ENCODE peak calls at places on chromosomes 11 and 22, in six cellular contexts. One of them, this sample, is unnamed.

GRCh38 chr22:50007057-50007511 is 5.5 kb downstream of the IL17REL start:
- DNase-seq in uterus: no peak
- DNase-seq in dorsolateral prefrontal cortex: no peak
- DNase-seq in A549: no peak
- DNase-seq in psoas muscle: no peak
- DNase-seq in cardiac muscle cell: no peak
- DNase-seq in this sample: no peak

GRCh38 chr11:65078151-65078550 is 5.7 kb downstream of the CDCA5 start:
- DNase-seq in uterus: no peak
- DNase-seq in dorsolateral prefrontal cortex: no peak
- DNase-seq in A549: peak; percentile 69
- DNase-seq in psoas muscle: no peak
- DNase-seq in cardiac muscle cell: peak; percentile 40
- DNase-seq in this sample: no peak

GRCh38 chr22:38882972-38883622 is 11.1 kb upstream of the CBX6 start:
- DNase-seq in uterus: no peak
- DNase-seq in dorsolateral prefrontal cortex: no peak
- DNase-seq in A549: no peak
- DNase-seq in psoas muscle: no peak
- DNase-seq in cardiac muscle cell: no peak
- DNase-seq in this sample: no peak

GRCh38 chr11:130129922-130130321 is 29.7 kb upstream of the ST14 start:
- DNase-seq in uterus: no peak
- DNase-seq in dorsolateral prefrontal cortex: no peak
- DNase-seq in A549: no peak
- DNase-seq in psoas muscle: no peak
- DNase-seq in cardiac muscle cell: no peak
- DNase-seq in this sample: peak; percentile 46

GRCh38 chr22:46425011-46425410 is 89.5 kb downstream of the TRMU start:
- DNase-seq in uterus: no peak
- DNase-seq in dorsolateral prefrontal cortex: no peak
- DNase-seq in A549: no peak
- DNase-seq in psoas muscle: no peak
- DNase-seq in cardiac muscle cell: peak; percentile 11
- DNase-seq in this sample: no peak

GRCh38 chr22:23822101-23822671 is 16.6 kb downstream of the DERL3 start:
- DNase-seq in uterus: no peak
- DNase-seq in dorsolateral prefrontal cortex: no peak
- DNase-seq in A549: no peak
- DNase-seq in psoas muscle: no peak
- DNase-seq in cardiac muscle cell: no peak
- DNase-seq in this sample: no peak

GRCh38 chr22:47199949-47200272 is 437.5 kb downstream of the TBC1D22A start:
- DNase-seq in uterus: no peak
- DNase-seq in dorsolateral prefrontal cortex: no peak
- DNase-seq in A549: no peak
- DNase-seq in psoas muscle: no peak
- DNase-seq in cardiac muscle cell: no peak
- DNase-seq in this sample: no peak

GRCh38 chr22:45948081-45948648 is 28.8 kb downstream of the WNT7B start:
- DNase-seq in uterus: no peak
- DNase-seq in dorsolateral prefrontal cortex: no peak
- DNase-seq in A549: no peak
- DNase-seq in psoas muscle: no peak
- DNase-seq in cardiac muscle cell: no peak
- DNase-seq in this sample: no peak

GRCh38 chr11:80616070-80616800 is 1175.4 kb upstream of the TENM4 start:
- DNase-seq in uterus: no peak
- DNase-seq in dorsolateral prefrontal cortex: no peak
- DNase-seq in A549: no peak
- DNase-seq in psoas muscle: no peak
- DNase-seq in cardiac muscle cell: no peak
- DNase-seq in this sample: no peak

GRCh38 chr11:117814766-117815261 is 9.7 kb downstream of the FXYD2 start:
- DNase-seq in uterus: peak; percentile 65
- DNase-seq in dorsolateral prefrontal cortex: peak; percentile 69
- DNase-seq in A549: peak; percentile 69
- DNase-seq in psoas muscle: peak; percentile 82
- DNase-seq in cardiac muscle cell: peak; percentile 42
- DNase-seq in this sample: peak; percentile 81

GRCh38 chr11:327581-327923 is 6.9 kb upstream of the IFITM3 start:
- DNase-seq in uterus: no peak
- DNase-seq in dorsolateral prefrontal cortex: no peak
- DNase-seq in A549: no peak
- DNase-seq in psoas muscle: no peak
- DNase-seq in cardiac muscle cell: no peak
- DNase-seq in this sample: no peak
- H3K27ac ChIP-seq in uterus: peak overlapping the region; percentile 98
- H3K27ac ChIP-seq in dorsolateral prefrontal cortex: peak overlapping the region; percentile 94
- H3K27ac ChIP-seq in A549: no peak overlapping the region
- H3K27ac ChIP-seq in psoas muscle: peak overlapping the region; percentile 76
- H3K27ac ChIP-seq in cardiac muscle cell: no peak overlapping the region
- H3K27ac ChIP-seq in this sample: peak overlapping the region; percentile 76

GRCh38 chr11:17406818-17407149 is 18.3 kb upstream of the KCNJ11 start:
- DNase-seq in uterus: no peak
- DNase-seq in dorsolateral prefrontal cortex: no peak
- DNase-seq in A549: no peak
- DNase-seq in psoas muscle: no peak
- DNase-seq in cardiac muscle cell: no peak
- DNase-seq in this sample: no peak

GRCh38 chr11:17407575-17407974 is 19.1 kb upstream of the KCNJ11 start:
- DNase-seq in uterus: no peak
- DNase-seq in dorsolateral prefrontal cortex: no peak
- DNase-seq in A549: no peak
- DNase-seq in psoas muscle: no peak
- DNase-seq in cardiac muscle cell: no peak
- DNase-seq in this sample: no peak

GRCh38 chr11:17403977-17404759 is 15.7 kb upstream of the KCNJ11 start:
- DNase-seq in uterus: no peak
- DNase-seq in dorsolateral prefrontal cortex: no peak
- DNase-seq in A549: no peak
- DNase-seq in psoas muscle: no peak
- DNase-seq in cardiac muscle cell: peak; percentile 21
- DNase-seq in this sample: no peak

GRCh38 chr11:17406082-17406817 is 17.8 kb upstream of the KCNJ11 start:
- DNase-seq in uterus: no peak
- DNase-seq in dorsolateral prefrontal cortex: no peak
- DNase-seq in A549: no peak
- DNase-seq in psoas muscle: peak; percentile 51
- DNase-seq in cardiac muscle cell: no peak
- DNase-seq in this sample: no peak

DNA sequence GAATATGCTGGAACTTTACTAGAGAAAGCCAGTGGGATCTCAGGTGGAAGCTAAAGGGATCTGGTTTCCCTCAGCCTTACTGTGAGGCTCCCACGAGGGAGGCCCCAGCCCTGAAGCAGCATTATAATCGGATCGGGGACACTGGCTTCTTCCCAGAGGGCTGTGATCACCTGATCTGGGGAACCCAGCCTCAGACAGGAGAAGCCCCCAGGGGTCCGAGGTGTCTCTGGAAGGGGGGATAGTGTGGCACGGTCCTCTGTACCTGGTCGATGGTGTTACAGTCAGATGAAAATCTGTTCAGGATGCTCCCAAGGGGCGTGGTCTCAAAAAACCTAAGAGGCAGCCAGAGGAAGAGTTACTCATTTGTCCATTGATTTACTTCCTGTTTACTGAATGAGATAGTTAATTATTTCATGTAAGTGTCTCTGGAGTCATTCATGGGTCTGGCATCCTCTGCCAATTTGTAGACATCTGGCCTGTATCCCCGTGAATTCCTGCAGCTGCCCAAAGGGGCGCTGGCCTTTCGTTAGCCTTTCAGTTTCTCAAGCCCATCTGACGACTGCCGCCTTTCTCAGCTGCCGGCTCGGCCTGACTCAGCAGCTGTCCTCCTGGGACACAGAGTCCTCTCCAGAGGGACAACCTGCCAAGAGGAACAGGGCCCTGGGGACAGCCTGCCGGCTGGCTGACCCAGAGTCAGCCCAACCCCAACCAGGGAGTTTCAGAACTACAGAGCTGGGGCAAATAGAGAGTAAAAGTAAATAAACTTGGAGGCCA is 17.0 kb upstream of the KCNJ11 start:
- DNase-seq in uterus: peak; percentile 50
- DNase-seq in dorsolateral prefrontal cortex: peak; percentile 76
- DNase-seq in A549: peak; percentile 64
- DNase-seq in psoas muscle: peak; percentile 95
- DNase-seq in cardiac muscle cell: peak; percentile 64
- DNase-seq in this sample: peak; percentile 83
- TF ChIP-seq CTCF in uterus: no peak
- TF ChIP-seq CTCF in dorsolateral prefrontal cortex: peak; percentile 29
- TF ChIP-seq CTCF in A549: peak; percentile 26
- TF ChIP-seq CTCF in psoas muscle: peak; percentile 46
- TF ChIP-seq CTCF in cardiac muscle cell: peak; percentile 33
- TF ChIP-seq CTCF in this sample: peak; percentile 43

GRCh38 chr11:73192272-73192671 is 25.8 kb upstream of the P2RY2 start:
- DNase-seq in uterus: no peak
- DNase-seq in dorsolateral prefrontal cortex: no peak
- DNase-seq in A549: no peak
- DNase-seq in psoas muscle: peak; percentile 25
- DNase-seq in cardiac muscle cell: no peak
- DNase-seq in this sample: no peak
- H3K27ac ChIP-seq in uterus: no peak overlapping the region
- H3K27ac ChIP-seq in dorsolateral prefrontal cortex: no peak overlapping the region
- H3K27ac ChIP-seq in A549: no peak overlapping the region
- H3K27ac ChIP-seq in psoas muscle: no peak overlapping the region
- H3K27ac ChIP-seq in cardiac muscle cell: no peak overlapping the region
- H3K27ac ChIP-seq in this sample: no peak overlapping the region

GRCh38 chr11:98260983-98261382 is 759.8 kb upstream of the CNTN5 start:
- DNase-seq in uterus: no peak
- DNase-seq in dorsolateral prefrontal cortex: no peak
- DNase-seq in A549: no peak
- DNase-seq in psoas muscle: no peak
- DNase-seq in cardiac muscle cell: no peak
- DNase-seq in this sample: no peak
- TF ChIP-seq CTCF in uterus: no peak
- TF ChIP-seq CTCF in dorsolateral prefrontal cortex: no peak
- TF ChIP-seq CTCF in A549: no peak
- TF ChIP-seq CTCF in psoas muscle: no peak
- TF ChIP-seq CTCF in cardiac muscle cell: peak; percentile 37
- TF ChIP-seq CTCF in this sample: no peak

DNA sequence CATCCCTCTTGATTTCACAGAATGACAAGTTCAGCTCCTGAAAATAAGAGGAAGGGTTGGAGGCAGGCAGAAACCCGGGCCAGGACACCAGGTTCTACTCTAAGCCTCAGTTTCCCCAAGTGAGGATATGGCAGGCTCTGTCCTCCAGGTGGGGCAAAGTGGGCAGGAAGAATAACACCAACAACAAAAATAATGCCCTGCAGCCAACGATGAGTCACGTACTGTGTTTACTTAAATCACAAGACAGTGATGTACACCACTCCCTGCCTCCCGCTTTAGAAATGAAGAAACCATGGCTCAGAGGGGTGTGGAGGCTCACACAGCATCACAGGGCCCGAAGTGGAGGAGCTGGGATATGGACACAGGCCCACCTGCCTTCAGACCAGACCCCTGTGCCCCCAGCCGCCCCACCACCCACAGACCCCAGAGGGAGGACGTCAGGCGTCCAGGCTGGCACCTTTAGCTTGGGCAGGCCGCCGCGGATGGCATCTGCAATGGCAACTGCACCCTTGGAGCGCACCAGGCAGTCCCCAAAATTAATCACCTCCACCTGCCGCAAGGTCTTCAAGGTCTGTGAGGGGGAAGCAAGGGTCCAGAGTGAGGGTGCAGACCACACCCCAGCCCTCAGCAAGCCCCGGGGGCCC is 15.6 kb upstream of the CHADL start:
- DNase-seq in uterus: peak; percentile 39
- DNase-seq in dorsolateral prefrontal cortex: no peak
- DNase-seq in A549: peak; percentile 66
- DNase-seq in psoas muscle: no peak
- DNase-seq in cardiac muscle cell: peak; percentile 31
- DNase-seq in this sample: no peak
- H3K27ac ChIP-seq in uterus: peak overlapping the region; percentile 33
- H3K27ac ChIP-seq in dorsolateral prefrontal cortex: no peak overlapping the region
- H3K27ac ChIP-seq in A549: peak overlapping the region; percentile 34
- H3K27ac ChIP-seq in psoas muscle: no peak overlapping the region
- H3K27ac ChIP-seq in cardiac muscle cell: no peak overlapping the region
- H3K27ac ChIP-seq in this sample: no peak overlapping the region

GRCh38 chr11:69444381-69445130 is 36.9 kb upstream of the LINC01488 start:
- DNase-seq in uterus: peak; percentile 75
- DNase-seq in dorsolateral prefrontal cortex: no peak
- DNase-seq in A549: peak; percentile 48
- DNase-seq in psoas muscle: peak; percentile 81
- DNase-seq in cardiac muscle cell: peak; percentile 95
- DNase-seq in this sample: no peak
- TF ChIP-seq CTCF in uterus: no peak
- TF ChIP-seq CTCF in dorsolateral prefrontal cortex: peak; percentile 25
- TF ChIP-seq CTCF in A549: peak; percentile 13
- TF ChIP-seq CTCF in psoas muscle: peak; percentile 31
- TF ChIP-seq CTCF in cardiac muscle cell: peak; percentile 54
- TF ChIP-seq CTCF in this sample: peak; percentile 19

DNA sequence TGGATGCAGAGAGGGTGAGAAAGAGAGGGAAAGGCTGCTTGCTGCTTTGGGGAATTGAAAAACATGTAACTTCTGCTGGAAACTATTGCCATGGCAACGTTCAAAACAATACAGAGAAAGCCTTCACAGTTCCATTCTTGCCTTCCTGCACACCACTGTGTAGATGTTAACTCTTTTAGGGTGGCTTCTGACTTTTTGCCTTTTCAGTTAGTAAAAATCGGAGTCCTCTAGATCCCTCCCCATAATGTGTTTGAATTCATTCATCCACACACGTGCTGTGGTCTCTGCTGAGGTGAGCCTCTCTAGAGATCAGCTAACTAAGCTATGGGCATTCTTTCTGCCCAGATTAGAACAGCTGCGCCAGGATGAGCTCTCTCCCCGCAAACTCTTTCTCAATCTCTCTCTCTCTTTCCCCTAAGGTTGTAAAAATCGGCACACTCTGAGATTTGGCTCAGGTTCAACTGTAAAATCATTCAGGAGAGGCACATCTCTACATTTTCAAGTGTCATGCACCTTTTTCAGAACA is 1178.3 kb downstream of the LRRC4C start:
- DNase-seq in uterus: no peak
- DNase-seq in dorsolateral prefrontal cortex: no peak
- DNase-seq in A549: no peak
- DNase-seq in psoas muscle: no peak
- DNase-seq in cardiac muscle cell: peak; percentile 9
- DNase-seq in this sample: no peak
- H3K27ac ChIP-seq in uterus: no peak overlapping the region
- H3K27ac ChIP-seq in dorsolateral prefrontal cortex: peak overlapping the region; percentile 73
- H3K27ac ChIP-seq in A549: no peak overlapping the region
- H3K27ac ChIP-seq in psoas muscle: no peak overlapping the region
- H3K27ac ChIP-seq in cardiac muscle cell: no peak overlapping the region
- H3K27ac ChIP-seq in this sample: no peak overlapping the region

GRCh38 chr11:33319965-33320813 is 63.0 kb downstream of the HIPK3 start:
- DNase-seq in uterus: no peak
- DNase-seq in dorsolateral prefrontal cortex: no peak
- DNase-seq in A549: no peak
- DNase-seq in psoas muscle: no peak
- DNase-seq in cardiac muscle cell: no peak
- DNase-seq in this sample: no peak
- TF ChIP-seq CTCF in uterus: no peak
- TF ChIP-seq CTCF in dorsolateral prefrontal cortex: no peak
- TF ChIP-seq CTCF in A549: no peak
- TF ChIP-seq CTCF in psoas muscle: no peak
- TF ChIP-seq CTCF in cardiac muscle cell: no peak
- TF ChIP-seq CTCF in this sample: no peak